ENCODE peak calls at places on chromosome 9, in five cellular contexts. One of them, this sample, is unnamed.

GRCh38 chr9:89555016-89555415 is 49.8 kb upstream of the GADD45G start:
- DNase-seq in Caco-2: no peak
- DNase-seq in HFF-Myc: no peak
- DNase-seq in left lung: no peak
- DNase-seq in choroid plexus epithelial cell: no peak
- DNase-seq in this sample: no peak

GRCh38 chr9:133247632-133248031 is 27.4 kb downstream of the ABO start:
- DNase-seq in Caco-2: no peak
- DNase-seq in HFF-Myc: no peak
- DNase-seq in left lung: no peak
- DNase-seq in choroid plexus epithelial cell: no peak
- DNase-seq in this sample: no peak

GRCh38 chr9:129482521-129483466 is 138.1 kb downstream of the C9orf50 start:
- DNase-seq in Caco-2: peak; percentile 88
- DNase-seq in HFF-Myc: no peak
- DNase-seq in left lung: peak; percentile 91
- DNase-seq in choroid plexus epithelial cell: peak; percentile 92
- DNase-seq in this sample: peak; percentile 78

GRCh38 chr9:99239341-99240055 is 17.4 kb downstream of the SEC61B start:
- DNase-seq in Caco-2: no peak
- DNase-seq in HFF-Myc: no peak
- DNase-seq in left lung: no peak
- DNase-seq in choroid plexus epithelial cell: peak; percentile 40
- DNase-seq in this sample: no peak

GRCh38 chr9:7481570-7481969 is 318.0 kb downstream of the DMAC1 start:
- DNase-seq in Caco-2: no peak
- DNase-seq in HFF-Myc: no peak
- DNase-seq in left lung: no peak
- DNase-seq in choroid plexus epithelial cell: no peak
- DNase-seq in this sample: no peak

GRCh38 chr9:84254972-84255371 is 85.6 kb downstream of the SLC28A3 start:
- DNase-seq in Caco-2: no peak
- DNase-seq in HFF-Myc: no peak
- DNase-seq in left lung: no peak
- DNase-seq in choroid plexus epithelial cell: no peak
- DNase-seq in this sample: peak; percentile 53

GRCh38 chr9:85130260-85130659 is 460.7 kb downstream of the NTRK2 start:
- DNase-seq in Caco-2: no peak
- DNase-seq in HFF-Myc: no peak
- DNase-seq in left lung: no peak
- DNase-seq in choroid plexus epithelial cell: no peak
- DNase-seq in this sample: no peak

GRCh38 chr9:84759300-84759750 is 89.8 kb downstream of the NTRK2 start:
- DNase-seq in Caco-2: no peak
- DNase-seq in HFF-Myc: no peak
- DNase-seq in left lung: no peak
- DNase-seq in choroid plexus epithelial cell: no peak
- DNase-seq in this sample: peak; percentile 38

GRCh38 chr9:99023229-99023628 is 79.5 kb downstream of the COL15A1 start:
- DNase-seq in Caco-2: no peak
- DNase-seq in HFF-Myc: no peak
- DNase-seq in left lung: no peak
- DNase-seq in choroid plexus epithelial cell: no peak
- DNase-seq in this sample: no peak

GRCh38 chr9:136437839-136438547 is 1.7 kb downstream of the INPP5E start:
- DNase-seq in Caco-2: no peak
- DNase-seq in HFF-Myc: no peak
- DNase-seq in left lung: peak; percentile 45
- DNase-seq in choroid plexus epithelial cell: no peak
- DNase-seq in this sample: no peak

GRCh38 chr9:17065062-17065461 is 69.8 kb upstream of the CNTLN start:
- DNase-seq in Caco-2: no peak
- DNase-seq in HFF-Myc: no peak
- DNase-seq in left lung: no peak
- DNase-seq in choroid plexus epithelial cell: peak; percentile 23
- DNase-seq in this sample: no peak

GRCh38 chr9:108815156-108815555 is 40.6 kb downstream of the ACTL7B start:
- DNase-seq in Caco-2: peak; percentile 46
- DNase-seq in HFF-Myc: no peak
- DNase-seq in left lung: no peak
- DNase-seq in choroid plexus epithelial cell: no peak
- DNase-seq in this sample: peak; percentile 8

GRCh38 chr9:100472725-100473261 is at the start of gene TMEFF1:
- DNase-seq in Caco-2: peak; percentile 48
- DNase-seq in HFF-Myc: no peak
- DNase-seq in left lung: peak; percentile 83
- DNase-seq in choroid plexus epithelial cell: no peak
- DNase-seq in this sample: peak; percentile 55

GRCh38 chr9:130215341-130216119 is 43.3 kb downstream of the NCS1 start:
- DNase-seq in Caco-2: no peak
- DNase-seq in HFF-Myc: no peak
- DNase-seq in left lung: peak; percentile 78
- DNase-seq in choroid plexus epithelial cell: peak; percentile 42
- DNase-seq in this sample: no peak

GRCh38 chr9:83665576-83666200 is 42.1 kb downstream of the UBQLN1 start:
- DNase-seq in Caco-2: no peak
- DNase-seq in HFF-Myc: no peak
- DNase-seq in left lung: no peak
- DNase-seq in choroid plexus epithelial cell: no peak
- DNase-seq in this sample: no peak

GRCh38 chr9:36854034-36854433 is 180.0 kb downstream of the PAX5 start:
- DNase-seq in Caco-2: no peak
- DNase-seq in HFF-Myc: no peak
- DNase-seq in left lung: peak; percentile 58
- DNase-seq in choroid plexus epithelial cell: no peak
- DNase-seq in this sample: no peak

GRCh38 chr9:133892193-133892920 is 99.8 kb downstream of the VAV2 start:
- DNase-seq in Caco-2: peak; percentile 93
- DNase-seq in HFF-Myc: no peak
- DNase-seq in left lung: no peak
- DNase-seq in choroid plexus epithelial cell: no peak
- DNase-seq in this sample: peak; percentile 17

GRCh38 chr9:6096821-6097220 is 81.4 kb upstream of the RANBP6 start:
- DNase-seq in Caco-2: no peak
- DNase-seq in HFF-Myc: no peak
- DNase-seq in left lung: no peak
- DNase-seq in choroid plexus epithelial cell: peak; percentile 62
- DNase-seq in this sample: no peak

GRCh38 chr9:136323420-136323819 is 3.9 kb upstream of the GPSM1 start:
- DNase-seq in Caco-2: no peak
- DNase-seq in HFF-Myc: no peak
- DNase-seq in left lung: peak; percentile 45
- DNase-seq in choroid plexus epithelial cell: no peak
- DNase-seq in this sample: no peak

GRCh38 chr9:114893622-114894021 is 36.8 kb downstream of the TNFSF8 start:
- DNase-seq in Caco-2: no peak
- DNase-seq in HFF-Myc: no peak
- DNase-seq in left lung: no peak
- DNase-seq in choroid plexus epithelial cell: no peak
- DNase-seq in this sample: no peak

GRCh38 chr9:120729796-120730195 is 15.5 kb upstream of the MEGF9 start:
- DNase-seq in Caco-2: no peak
- DNase-seq in HFF-Myc: no peak
- DNase-seq in left lung: no peak
- DNase-seq in choroid plexus epithelial cell: no peak
- DNase-seq in this sample: no peak

GRCh38 chr9:116945817-116946216 is 258.7 kb downstream of the TRIM32 start:
- DNase-seq in Caco-2: no peak
- DNase-seq in HFF-Myc: no peak
- DNase-seq in left lung: no peak
- DNase-seq in choroid plexus epithelial cell: no peak
- DNase-seq in this sample: no peak

GRCh38 chr9:93261735-93262523 is 78.0 kb downstream of the WNK2 start:
- DNase-seq in Caco-2: no peak
- DNase-seq in HFF-Myc: no peak
- DNase-seq in left lung: peak; percentile 69
- DNase-seq in choroid plexus epithelial cell: no peak
- DNase-seq in this sample: no peak

GRCh38 chr9:73156593-73157187 is 5.0 kb downstream of the ANXA1 start:
- DNase-seq in Caco-2: no peak
- DNase-seq in HFF-Myc: no peak
- DNase-seq in left lung: no peak
- DNase-seq in choroid plexus epithelial cell: no peak
- DNase-seq in this sample: no peak

GRCh38 chr9:35736201-35736633 is 3.8 kb downstream of the CREB3 start:
- DNase-seq in Caco-2: peak; percentile 88
- DNase-seq in HFF-Myc: no peak
- DNase-seq in left lung: peak; percentile 56
- DNase-seq in choroid plexus epithelial cell: peak; percentile 93
- DNase-seq in this sample: peak; percentile 72

GRCh38 chr9:37061763-37062162 is 27.7 kb upstream of the PAX5 start:
- DNase-seq in Caco-2: no peak
- DNase-seq in HFF-Myc: no peak
- DNase-seq in left lung: no peak
- DNase-seq in choroid plexus epithelial cell: no peak
- DNase-seq in this sample: no peak

GRCh38 chr9:107260437-107261081 is 22.5 kb upstream of the RAD23B start:
- DNase-seq in Caco-2: no peak
- DNase-seq in HFF-Myc: no peak
- DNase-seq in left lung: no peak
- DNase-seq in choroid plexus epithelial cell: no peak
- DNase-seq in this sample: no peak

GRCh38 chr9:37284631-37285030 is 137.9 kb upstream of the GRHPR start:
- DNase-seq in Caco-2: no peak
- DNase-seq in HFF-Myc: no peak
- DNase-seq in left lung: no peak
- DNase-seq in choroid plexus epithelial cell: peak; percentile 41
- DNase-seq in this sample: no peak

GRCh38 chr9:117823621-117824020 is 119.4 kb downstream of the TLR4 start:
- DNase-seq in Caco-2: no peak
- DNase-seq in HFF-Myc: no peak
- DNase-seq in left lung: no peak
- DNase-seq in choroid plexus epithelial cell: no peak
- DNase-seq in this sample: no peak

GRCh38 chr9:72972636-72973035 is 19.8 kb upstream of the ALDH1A1 start:
- DNase-seq in Caco-2: no peak
- DNase-seq in HFF-Myc: no peak
- DNase-seq in left lung: no peak
- DNase-seq in choroid plexus epithelial cell: no peak
- DNase-seq in this sample: no peak

GRCh38 chr9:71383308-71383707 is 261.9 kb upstream of the TRPM3 start:
- DNase-seq in Caco-2: no peak
- DNase-seq in HFF-Myc: no peak
- DNase-seq in left lung: no peak
- DNase-seq in choroid plexus epithelial cell: no peak
- DNase-seq in this sample: no peak

GRCh38 chr9:93028448-93029006 is 30.0 kb upstream of the SUSD3 start:
- DNase-seq in Caco-2: no peak
- DNase-seq in HFF-Myc: no peak
- DNase-seq in left lung: no peak
- DNase-seq in choroid plexus epithelial cell: no peak
- DNase-seq in this sample: no peak

GRCh38 chr9:127627494-127627855 is 15.4 kb downstream of the STXBP1 start:
- DNase-seq in Caco-2: no peak
- DNase-seq in HFF-Myc: no peak
- DNase-seq in left lung: no peak
- DNase-seq in choroid plexus epithelial cell: no peak
- DNase-seq in this sample: no peak

GRCh38 chr9:127628644-127629467 is 16.8 kb downstream of the STXBP1 start:
- DNase-seq in Caco-2: no peak
- DNase-seq in HFF-Myc: no peak
- DNase-seq in left lung: no peak
- DNase-seq in choroid plexus epithelial cell: no peak
- DNase-seq in this sample: no peak

GRCh38 chr9:127626752-127627493 is 14.8 kb downstream of the STXBP1 start:
- DNase-seq in Caco-2: no peak
- DNase-seq in HFF-Myc: no peak
- DNase-seq in left lung: no peak
- DNase-seq in choroid plexus epithelial cell: no peak
- DNase-seq in this sample: no peak

GRCh38 chr9:127633216-127633615 is 21.1 kb downstream of the STXBP1 start:
- DNase-seq in Caco-2: no peak
- DNase-seq in HFF-Myc: no peak
- DNase-seq in left lung: no peak
- DNase-seq in choroid plexus epithelial cell: no peak
- DNase-seq in this sample: no peak

DNA sequence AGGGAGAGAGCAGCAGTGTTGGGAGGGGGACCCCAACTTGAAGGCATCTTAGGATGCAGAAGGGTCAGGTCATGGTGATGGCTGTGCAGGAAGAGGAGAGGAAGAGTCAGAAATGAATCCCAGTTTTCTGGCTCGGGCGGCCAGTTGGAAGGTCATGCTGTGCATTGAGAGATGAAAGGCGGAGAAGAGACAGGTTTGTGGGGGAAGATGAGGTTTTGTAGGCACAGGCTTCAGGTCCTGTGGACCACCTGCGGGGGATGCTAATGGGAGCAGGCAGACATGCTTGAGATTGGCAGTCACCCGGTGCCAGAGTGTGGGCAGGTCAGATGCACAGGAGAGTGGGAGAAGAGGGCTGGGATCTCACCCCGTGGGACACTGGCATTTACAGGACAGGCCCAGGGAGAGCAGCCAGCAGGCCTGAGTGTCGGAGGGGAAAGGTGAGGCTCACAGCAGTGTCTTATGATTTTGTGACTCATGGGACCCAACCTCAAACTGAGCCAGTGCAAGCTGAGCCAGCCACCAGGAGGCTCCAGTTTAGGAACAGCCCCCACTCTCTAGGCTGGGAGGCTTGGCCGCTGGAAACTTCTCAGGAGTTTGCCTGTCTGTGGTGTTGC is 17.5 kb downstream of the STXBP1 start:
- DNase-seq in Caco-2: no peak
- DNase-seq in HFF-Myc: no peak
- DNase-seq in left lung: no peak
- DNase-seq in choroid plexus epithelial cell: peak; percentile 58
- DNase-seq in this sample: no peak
- TF ChIP-seq CTCF in Caco-2: no peak
- TF ChIP-seq CTCF in HFF-Myc: peak; percentile 15
- TF ChIP-seq CTCF in left lung: no peak
- TF ChIP-seq CTCF in choroid plexus epithelial cell: peak; percentile 49
- TF ChIP-seq CTCF in this sample: no peak

DNA sequence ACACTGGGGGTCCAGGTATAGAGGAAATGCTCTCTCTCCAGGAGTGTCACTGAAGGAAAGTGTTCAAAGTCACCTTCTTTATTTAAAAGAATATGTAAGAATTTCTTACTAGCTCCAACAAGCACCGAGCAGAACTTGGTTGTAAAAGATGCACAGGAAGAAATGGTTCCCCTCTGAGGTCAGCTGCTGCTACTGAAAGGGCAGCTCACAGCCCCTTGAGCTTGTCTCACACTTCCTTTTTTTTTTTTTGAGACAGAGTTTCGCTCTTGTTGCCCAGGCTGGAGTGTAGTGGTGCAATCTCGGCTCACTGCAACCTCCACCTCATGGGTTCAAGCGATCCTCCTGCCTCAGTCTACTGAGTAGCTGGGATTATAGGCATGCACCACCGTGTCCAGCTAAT is 77.2 kb downstream of the PRRT1B start:
- DNase-seq in Caco-2: no peak
- DNase-seq in HFF-Myc: no peak
- DNase-seq in left lung: no peak
- DNase-seq in choroid plexus epithelial cell: no peak
- DNase-seq in this sample: no peak
- TF ChIP-seq CTCF in Caco-2: no peak
- TF ChIP-seq CTCF in HFF-Myc: no peak
- TF ChIP-seq CTCF in left lung: no peak
- TF ChIP-seq CTCF in choroid plexus epithelial cell: no peak
- TF ChIP-seq CTCF in this sample: no peak

GRCh38 chr9:132236662-132237311 is 74.9 kb downstream of the NTNG2 start:
- DNase-seq in Caco-2: no peak
- DNase-seq in HFF-Myc: no peak
- DNase-seq in left lung: peak; percentile 17
- DNase-seq in choroid plexus epithelial cell: no peak
- DNase-seq in this sample: no peak
- TF ChIP-seq CTCF in Caco-2: no peak
- TF ChIP-seq CTCF in HFF-Myc: no peak
- TF ChIP-seq CTCF in left lung: no peak
- TF ChIP-seq CTCF in choroid plexus epithelial cell: no peak
- TF ChIP-seq CTCF in this sample: peak; percentile 18

GRCh38 chr9:30235564-30235963 is 2148.9 kb upstream of the ACO1 start:
- DNase-seq in Caco-2: no peak
- DNase-seq in HFF-Myc: no peak
- DNase-seq in left lung: no peak
- DNase-seq in choroid plexus epithelial cell: no peak
- DNase-seq in this sample: no peak
- TF ChIP-seq CTCF in Caco-2: no peak
- TF ChIP-seq CTCF in HFF-Myc: no peak
- TF ChIP-seq CTCF in left lung: no peak
- TF ChIP-seq CTCF in choroid plexus epithelial cell: no peak
- TF ChIP-seq CTCF in this sample: no peak